ENCODE peak calls at places on chromosomes 2 and 18, in four cellular contexts. S is substantia nigra, J is CD14-positive monocyte, F is heart left ventricle. R is an unnamed sample.

GRCh38 chr2:44063007-44063406 is 67.2 kb upstream of the LRPPRC start:
- DNase-seq in S (no peak), J (no peak), F (no peak), R (no peak)

GRCh38 chr18:11272516-11272915 is 123.1 kb upstream of the PIEZO2 start:
- DNase-seq in S (no peak), J (no peak), F (no peak), R (no peak)

GRCh38 chr2:54706622-54707021 is 16.8 kb upstream of the EML6 start:
- DNase-seq in S (no peak), J (no peak), F (no peak), R (no peak)

GRCh38 chr2:96698221-96698861 is 41.5 kb downstream of the LMAN2L start:
- DNase-seq in S (no peak), J (no peak), F (no peak), R (no peak)

GRCh38 chr2:140639628-140640027 is 1491.2 kb downstream of the LRP1B start:
- DNase-seq in S (no peak), J (no peak), F (no peak), R (no peak)

GRCh38 chr2:216107760-216108159 is 1.4 kb upstream of the XRCC5 start:
- DNase-seq in S (no peak), J (no peak), F (no peak), R (no peak)

GRCh38 chr2:120738786-120739771 is 3.4 kb downstream of the GLI2 start:
- DNase-seq in S (no peak), J (no peak), F (no peak), R (no peak)

GRCh38 chr2:98771771-98772521 is 41.0 kb upstream of the MGAT4A start:
- DNase-seq in S (no peak), J (no peak), F (no peak), R (no peak)

GRCh38 chr2:113229795-113230194 is 48.9 kb downstream of the PAX8 start:
- DNase-seq in S (no peak), J (no peak), F (no peak), R (no peak)

GRCh38 chr18:42105382-42105781 is 150.3 kb downstream of the PIK3C3 start:
- DNase-seq in S (no peak), J (no peak), F (no peak), R (no peak)

GRCh38 chr2:8472545-8473361 is 209.1 kb upstream of the ID2 start:
- DNase-seq in S (no peak), J (no peak), F (no peak), R (no peak)

GRCh38 chr18:47895565-47896250 is 34.8 kb downstream of the SMAD2 start:
- DNase-seq in S (no peak), J (no peak), F (no peak), R (no peak)

GRCh38 chr18:52723456-52724065 is 383.6 kb downstream of the DCC start:
- DNase-seq in S (no peak), J (no peak), F (no peak), R (no peak)

GRCh38 chr2:30208453-30208852 is 22.9 kb upstream of the LBH start:
- DNase-seq in S (no peak), J (no peak), F (peak; percentile 74), R (peak; percentile 32)

GRCh38 chr18:75143851-75144250 is 65.1 kb downstream of the PTGR3 start:
- DNase-seq in S (no peak), J (no peak), F (no peak), R (no peak)

GRCh38 chr2:24174851-24175277 is at the start of gene FAM228A:
- DNase-seq in S (no peak), J (no peak), F (no peak), R (no peak)

GRCh38 chr2:221747289-221747972 is 175.3 kb upstream of the EPHA4 start:
- DNase-seq in S (no peak), J (no peak), F (no peak), R (no peak)

GRCh38 chr2:52356560-52356959 is 1324.6 kb upstream of the NRXN1 start:
- DNase-seq in S (no peak), J (no peak), F (no peak), R (no peak)

GRCh38 chr2:230124792-230125452 is 56.2 kb upstream of the SLC16A14 start:
- DNase-seq in S (peak; percentile 9), J (peak; percentile 80), F (peak; percentile 51), R (no peak)

GRCh38 chr2:31937741-31938140 is 73.1 kb downstream of the MEMO1 start:
- DNase-seq in S (no peak), J (no peak), F (no peak), R (no peak)

GRCh38 chr2:234625626-234626253 is 128.9 kb upstream of the ARL4C start:
- DNase-seq in S (no peak), J (no peak), F (no peak), R (no peak)

GRCh38 chr18:42706029-42706608 is 409.4 kb downstream of the RIT2 start:
- DNase-seq in S (no peak), J (no peak), F (no peak), R (peak; percentile 46)